ENCODE peak calls at places on chromosomes 6 and 20, in four cellular contexts. B is AG09319, I is cardiac fibroblast, Z is left ventricle myocardium inferior. D is an unnamed sample.

GRCh38 chr6:117018771-117019170 is 141.7 kb downstream of the RFX6 start:
- DNase-seq in B (no peak), I (peak; percentile 1), Z (no peak), D (no peak)

GRCh38 chr6:25882066-25882496 is 8.0 kb upstream of the SLC17A3 start:
- DNase-seq in B (no peak), I (no peak), Z (peak; percentile 13), D (no peak)

GRCh38 chr6:128376952-128377503 is 143.4 kb downstream of the PTPRK start:
- DNase-seq in B (no peak), I (no peak), Z (no peak), D (no peak)

GRCh38 chr6:33123732-33124524 is 48.1 kb downstream of the HLA-DPB1 start:
- DNase-seq in B (no peak), I (peak; percentile 62), Z (no peak), D (no peak)

GRCh38 chr6:31125586-31126363 is 5.5 kb upstream of the CDSN start:
- DNase-seq in B (no peak), I (peak; percentile 92), Z (peak; percentile 36), D (no peak)

GRCh38 chr6:111061493-111061892 is 25.8 kb upstream of the SLC16A10 start:
- DNase-seq in B (no peak), I (peak; percentile 29), Z (no peak), D (no peak)

GRCh38 chr6:134074151-134074712 is 21.8 kb upstream of the SLC2A12 start:
- DNase-seq in B (no peak), I (no peak), Z (no peak), D (no peak)

GRCh38 chr20:64131406-64131805 is 24.0 kb upstream of the NPBWR2 start:
- DNase-seq in B (no peak), I (peak; percentile 11), Z (no peak), D (no peak)

GRCh38 chr6:56370127-56370540 is 122.8 kb upstream of the COL21A1 start:
- DNase-seq in B (peak; percentile 42), I (peak; percentile 77), Z (peak; percentile 39), D (no peak)

GRCh38 chr6:115058414-115059211 is 715.8 kb upstream of the HS3ST5 start:
- DNase-seq in B (no peak), I (no peak), Z (no peak), D (no peak)

GRCh38 chr6:85867595-85867994 is 224.9 kb upstream of the SYNCRIP start:
- DNase-seq in B (no peak), I (no peak), Z (no peak), D (no peak)